ENCODE peak calls at places on chromosome 9, in seven cellular contexts. D is iris pigment epithelial cell, G is pancreas, P is T-cell, C is RWPE1, F is HuH-7.5, N is NCI-H524. Q is an unnamed sample.

GRCh38 chr9:19310246-19310645 is 69.8 kb downstream of the RPS6 start:
- DNase-seq in F (no peak), D (no peak), P (no peak), G (no peak), N (no peak), C (no peak), Q (no peak)

GRCh38 chr9:130352586-130353285 is 87.2 kb downstream of the HMCN2 start:
- DNase-seq in P (no peak), G (no peak), C (no peak), N (no peak), D (no peak), F (no peak), Q (no peak)

GRCh38 chr9:97954550-97954989 is 16.6 kb upstream of the HEMGN start:
- DNase-seq in P (peak), F (peak), N (no peak), D (peak), G (peak), C (peak), Q (no peak)

GRCh38 chr9:137293482-137294090 is 8.5 kb downstream of the NRARP start:
- DNase-seq in C (no peak), G (peak), D (no peak), N (no peak), P (no peak), F (no peak), Q (no peak)

GRCh38 chr9:89059925-89060506 is 68.7 kb downstream of the S1PR3 start:
- DNase-seq in D (no peak), C (no peak), G (no peak), F (no peak), N (no peak), P (no peak), Q (no peak)

GRCh38 chr9:114836769-114837168 is 30.9 kb upstream of the TNFSF15 start:
- DNase-seq in P (no peak), G (no peak), C (no peak), F (no peak), N (no peak), D (no peak), Q (no peak)

GRCh38 chr9:37974506-37975173 is 70.7 kb upstream of the SLC25A51 start:
- DNase-seq in P (no peak), C (peak), F (no peak), G (no peak), D (peak), N (no peak), Q (no peak)

GRCh38 chr9:21761309-21761901 is 41.0 kb upstream of the MTAP start:
- DNase-seq in C (no peak), P (no peak), F (no peak), G (no peak), D (no peak), N (no peak), Q (no peak)